ENCODE peak calls at places on chromosomes 16 and 17, in eight cellular contexts. One of them, this sample, is unnamed.
A peak's percentile ranks its signal among the peaks of the same experiment; 100 is the strongest.

GRCh38 chr16:30458561-30459394 is 13.1 kb upstream of the SEPHS2 start:
- DNase-seq in NCI-H2029 treated with DMSO at 0.1 percent for 48 hours: no peak
- DNase-seq in substantia nigra: no peak
- DNase-seq in right cardiac atrium: no peak
- DNase-seq in stimulated activated effector memory CD8-positive, alpha-beta T cell treated with anti-CD3 and anti-CD28 coated beads, Interleukin-12 subunit alpha, Interleukin-12 subunit beta, amount 100 ng/mL, for 72 hours: peak; percentile 77
- DNase-seq in caudate nucleus: no peak
- DNase-seq in AG08395: no peak
- DNase-seq in NCI-H510A: no peak
- DNase-seq in this sample: no peak

GRCh38 chr17:67390646-67391480 is 13.8 kb downstream of the PITPNC1 start:
- DNase-seq in NCI-H510A: no peak
- DNase-seq in AG08395: peak; percentile 79
- DNase-seq in NCI-H2029 treated with DMSO at 0.1 percent for 48 hours: peak; percentile 83
- DNase-seq in substantia nigra: no peak
- DNase-seq in caudate nucleus: no peak
- DNase-seq in right cardiac atrium: peak; percentile 63
- DNase-seq in stimulated activated effector memory CD8-positive, alpha-beta T cell treated with anti-CD3 and anti-CD28 coated beads, Interleukin-12 subunit alpha, Interleukin-12 subunit beta, amount 100 ng/mL, for 72 hours: peak; percentile 47
- DNase-seq in this sample: peak; percentile 97

GRCh38 chr16:73732143-73732542 is 564.5 kb upstream of the PSMD7 start:
- DNase-seq in right cardiac atrium: no peak
- DNase-seq in caudate nucleus: no peak
- DNase-seq in NCI-H2029 treated with DMSO at 0.1 percent for 48 hours: no peak
- DNase-seq in AG08395: no peak
- DNase-seq in NCI-H510A: no peak
- DNase-seq in substantia nigra: no peak
- DNase-seq in stimulated activated effector memory CD8-positive, alpha-beta T cell treated with anti-CD3 and anti-CD28 coated beads, Interleukin-12 subunit alpha, Interleukin-12 subunit beta, amount 100 ng/mL, for 72 hours: no peak
- DNase-seq in this sample: no peak

GRCh38 chr16:25691519-25692091 is at the start of gene HS3ST4:
- DNase-seq in substantia nigra: no peak
- DNase-seq in stimulated activated effector memory CD8-positive, alpha-beta T cell treated with anti-CD3 and anti-CD28 coated beads, Interleukin-12 subunit alpha, Interleukin-12 subunit beta, amount 100 ng/mL, for 72 hours: no peak
- DNase-seq in right cardiac atrium: no peak
- DNase-seq in caudate nucleus: no peak
- DNase-seq in NCI-H510A: peak; percentile 72
- DNase-seq in AG08395: no peak
- DNase-seq in NCI-H2029 treated with DMSO at 0.1 percent for 48 hours: no peak
- DNase-seq in this sample: peak; percentile 1

GRCh38 chr17:16933317-16934132 is 38.4 kb downstream of the TNFRSF13B start:
- DNase-seq in caudate nucleus: no peak
- DNase-seq in NCI-H510A: no peak
- DNase-seq in AG08395: no peak
- DNase-seq in stimulated activated effector memory CD8-positive, alpha-beta T cell treated with anti-CD3 and anti-CD28 coated beads, Interleukin-12 subunit alpha, Interleukin-12 subunit beta, amount 100 ng/mL, for 72 hours: no peak
- DNase-seq in right cardiac atrium: no peak
- DNase-seq in substantia nigra: no peak
- DNase-seq in NCI-H2029 treated with DMSO at 0.1 percent for 48 hours: no peak
- DNase-seq in this sample: no peak

GRCh38 chr16:66320774-66321173 is 45.7 kb upstream of the CDH5 start:
- DNase-seq in NCI-H2029 treated with DMSO at 0.1 percent for 48 hours: no peak
- DNase-seq in AG08395: no peak
- DNase-seq in stimulated activated effector memory CD8-positive, alpha-beta T cell treated with anti-CD3 and anti-CD28 coated beads, Interleukin-12 subunit alpha, Interleukin-12 subunit beta, amount 100 ng/mL, for 72 hours: no peak
- DNase-seq in caudate nucleus: no peak
- DNase-seq in NCI-H510A: no peak
- DNase-seq in right cardiac atrium: no peak
- DNase-seq in substantia nigra: no peak
- DNase-seq in this sample: no peak

GRCh38 chr17:17435323-17435722 is 41.5 kb upstream of the MED9 start:
- DNase-seq in AG08395: peak; percentile 85
- DNase-seq in stimulated activated effector memory CD8-positive, alpha-beta T cell treated with anti-CD3 and anti-CD28 coated beads, Interleukin-12 subunit alpha, Interleukin-12 subunit beta, amount 100 ng/mL, for 72 hours: no peak
- DNase-seq in caudate nucleus: no peak
- DNase-seq in substantia nigra: no peak
- DNase-seq in NCI-H510A: no peak
- DNase-seq in right cardiac atrium: no peak
- DNase-seq in NCI-H2029 treated with DMSO at 0.1 percent for 48 hours: no peak
- DNase-seq in this sample: peak; percentile 84

GRCh38 chr16:71754652-71755051 is 30.2 kb upstream of the PHLPP2 start:
- DNase-seq in substantia nigra: no peak
- DNase-seq in right cardiac atrium: no peak
- DNase-seq in caudate nucleus: no peak
- DNase-seq in AG08395: no peak
- DNase-seq in NCI-H2029 treated with DMSO at 0.1 percent for 48 hours: no peak
- DNase-seq in stimulated activated effector memory CD8-positive, alpha-beta T cell treated with anti-CD3 and anti-CD28 coated beads, Interleukin-12 subunit alpha, Interleukin-12 subunit beta, amount 100 ng/mL, for 72 hours: no peak
- DNase-seq in NCI-H510A: no peak
- DNase-seq in this sample: no peak

GRCh38 chr16:31118223-31119155 is 1.0 kb downstream of the KAT8 start:
- DNase-seq in NCI-H510A: no peak
- DNase-seq in NCI-H2029 treated with DMSO at 0.1 percent for 48 hours: no peak
- DNase-seq in caudate nucleus: no peak
- DNase-seq in right cardiac atrium: no peak
- DNase-seq in AG08395: peak; percentile 66
- DNase-seq in substantia nigra: no peak
- DNase-seq in stimulated activated effector memory CD8-positive, alpha-beta T cell treated with anti-CD3 and anti-CD28 coated beads, Interleukin-12 subunit alpha, Interleukin-12 subunit beta, amount 100 ng/mL, for 72 hours: no peak
- DNase-seq in this sample: peak; percentile 91

GRCh38 chr17:7258731-7259554 is 3.3 kb downstream of the CLDN7 start:
- DNase-seq in AG08395: no peak
- DNase-seq in right cardiac atrium: peak; percentile 35
- DNase-seq in stimulated activated effector memory CD8-positive, alpha-beta T cell treated with anti-CD3 and anti-CD28 coated beads, Interleukin-12 subunit alpha, Interleukin-12 subunit beta, amount 100 ng/mL, for 72 hours: no peak
- DNase-seq in substantia nigra: no peak
- DNase-seq in caudate nucleus: no peak
- DNase-seq in NCI-H510A: no peak
- DNase-seq in NCI-H2029 treated with DMSO at 0.1 percent for 48 hours: no peak
- DNase-seq in this sample: peak; percentile 73

GRCh38 chr16:30096862-30097563 is 1.0 kb upstream of the YPEL3 start:
- DNase-seq in AG08395: no peak
- DNase-seq in NCI-H2029 treated with DMSO at 0.1 percent for 48 hours: no peak
- DNase-seq in NCI-H510A: no peak
- DNase-seq in stimulated activated effector memory CD8-positive, alpha-beta T cell treated with anti-CD3 and anti-CD28 coated beads, Interleukin-12 subunit alpha, Interleukin-12 subunit beta, amount 100 ng/mL, for 72 hours: no peak
- DNase-seq in substantia nigra: no peak
- DNase-seq in right cardiac atrium: no peak
- DNase-seq in caudate nucleus: no peak
- DNase-seq in this sample: no peak

GRCh38 chr16:49698416-49698815 is 157.5 kb downstream of the ZNF423 start:
- DNase-seq in right cardiac atrium: peak; percentile 78
- DNase-seq in caudate nucleus: no peak
- DNase-seq in NCI-H510A: no peak
- DNase-seq in AG08395: no peak
- DNase-seq in substantia nigra: no peak
- DNase-seq in NCI-H2029 treated with DMSO at 0.1 percent for 48 hours: no peak
- DNase-seq in stimulated activated effector memory CD8-positive, alpha-beta T cell treated with anti-CD3 and anti-CD28 coated beads, Interleukin-12 subunit alpha, Interleukin-12 subunit beta, amount 100 ng/mL, for 72 hours: no peak
- DNase-seq in this sample: peak; percentile 56

GRCh38 chr17:65984299-65984698 is 207.6 kb downstream of the CEP112 start:
- DNase-seq in substantia nigra: no peak
- DNase-seq in NCI-H510A: no peak
- DNase-seq in right cardiac atrium: no peak
- DNase-seq in stimulated activated effector memory CD8-positive, alpha-beta T cell treated with anti-CD3 and anti-CD28 coated beads, Interleukin-12 subunit alpha, Interleukin-12 subunit beta, amount 100 ng/mL, for 72 hours: no peak
- DNase-seq in AG08395: peak; percentile 2
- DNase-seq in NCI-H2029 treated with DMSO at 0.1 percent for 48 hours: no peak
- DNase-seq in caudate nucleus: no peak
- DNase-seq in this sample: peak; percentile 67

GRCh38 chr16:48381201-48381600 is 4.0 kb downstream of the SIAH1 start:
- DNase-seq in substantia nigra: no peak
- DNase-seq in stimulated activated effector memory CD8-positive, alpha-beta T cell treated with anti-CD3 and anti-CD28 coated beads, Interleukin-12 subunit alpha, Interleukin-12 subunit beta, amount 100 ng/mL, for 72 hours: no peak
- DNase-seq in right cardiac atrium: no peak
- DNase-seq in NCI-H2029 treated with DMSO at 0.1 percent for 48 hours: no peak
- DNase-seq in AG08395: no peak
- DNase-seq in NCI-H510A: no peak
- DNase-seq in caudate nucleus: no peak
- DNase-seq in this sample: no peak

GRCh38 chr16:64522548-64522947 is 599.3 kb downstream of the CDH11 start:
- DNase-seq in stimulated activated effector memory CD8-positive, alpha-beta T cell treated with anti-CD3 and anti-CD28 coated beads, Interleukin-12 subunit alpha, Interleukin-12 subunit beta, amount 100 ng/mL, for 72 hours: no peak
- DNase-seq in caudate nucleus: no peak
- DNase-seq in AG08395: no peak
- DNase-seq in right cardiac atrium: no peak
- DNase-seq in NCI-H2029 treated with DMSO at 0.1 percent for 48 hours: no peak
- DNase-seq in substantia nigra: no peak
- DNase-seq in NCI-H510A: no peak
- DNase-seq in this sample: no peak

GRCh38 chr16:77782694-77783093 is 5.7 kb upstream of the VAT1L start:
- DNase-seq in NCI-H510A: no peak
- DNase-seq in right cardiac atrium: no peak
- DNase-seq in NCI-H2029 treated with DMSO at 0.1 percent for 48 hours: no peak
- DNase-seq in AG08395: peak; percentile 30
- DNase-seq in substantia nigra: no peak
- DNase-seq in stimulated activated effector memory CD8-positive, alpha-beta T cell treated with anti-CD3 and anti-CD28 coated beads, Interleukin-12 subunit alpha, Interleukin-12 subunit beta, amount 100 ng/mL, for 72 hours: no peak
- DNase-seq in caudate nucleus: no peak
- DNase-seq in this sample: no peak

GRCh38 chr16:73053379-73054130 is 5.6 kb upstream of the ZFHX3 start:
- DNase-seq in substantia nigra: no peak
- DNase-seq in caudate nucleus: no peak
- DNase-seq in NCI-H510A: no peak
- DNase-seq in AG08395: no peak
- DNase-seq in NCI-H2029 treated with DMSO at 0.1 percent for 48 hours: peak; percentile 69
- DNase-seq in stimulated activated effector memory CD8-positive, alpha-beta T cell treated with anti-CD3 and anti-CD28 coated beads, Interleukin-12 subunit alpha, Interleukin-12 subunit beta, amount 100 ng/mL, for 72 hours: no peak
- DNase-seq in right cardiac atrium: no peak
- DNase-seq in this sample: peak; percentile 82

GRCh38 chr16:2033057-2033911 is 6.6 kb downstream of the NHERF2 start:
- DNase-seq in NCI-H510A: no peak
- DNase-seq in caudate nucleus: peak; percentile 86
- DNase-seq in AG08395: peak; percentile 64
- DNase-seq in stimulated activated effector memory CD8-positive, alpha-beta T cell treated with anti-CD3 and anti-CD28 coated beads, Interleukin-12 subunit alpha, Interleukin-12 subunit beta, amount 100 ng/mL, for 72 hours: no peak
- DNase-seq in substantia nigra: peak; percentile 87
- DNase-seq in NCI-H2029 treated with DMSO at 0.1 percent for 48 hours: no peak
- DNase-seq in right cardiac atrium: peak; percentile 85
- DNase-seq in this sample: peak; percentile 76

GRCh38 chr17:4559139-4559791 is 1.1 kb downstream of the GGT6 start:
- DNase-seq in caudate nucleus: no peak
- DNase-seq in AG08395: no peak
- DNase-seq in NCI-H510A: no peak
- DNase-seq in substantia nigra: no peak
- DNase-seq in stimulated activated effector memory CD8-positive, alpha-beta T cell treated with anti-CD3 and anti-CD28 coated beads, Interleukin-12 subunit alpha, Interleukin-12 subunit beta, amount 100 ng/mL, for 72 hours: no peak
- DNase-seq in NCI-H2029 treated with DMSO at 0.1 percent for 48 hours: no peak
- DNase-seq in right cardiac atrium: no peak
- DNase-seq in this sample: no peak

GRCh38 chr17:77498056-77498785 is 357.5 kb downstream of the SEC14L1 start:
- DNase-seq in substantia nigra: no peak
- DNase-seq in right cardiac atrium: no peak
- DNase-seq in NCI-H510A: no peak
- DNase-seq in caudate nucleus: no peak
- DNase-seq in NCI-H2029 treated with DMSO at 0.1 percent for 48 hours: no peak
- DNase-seq in stimulated activated effector memory CD8-positive, alpha-beta T cell treated with anti-CD3 and anti-CD28 coated beads, Interleukin-12 subunit alpha, Interleukin-12 subunit beta, amount 100 ng/mL, for 72 hours: no peak
- DNase-seq in AG08395: no peak
- DNase-seq in this sample: no peak

GRCh38 chr17:6257339-6257738 is 177.6 kb downstream of the AIPL1 start:
- DNase-seq in NCI-H510A: no peak
- DNase-seq in AG08395: no peak
- DNase-seq in stimulated activated effector memory CD8-positive, alpha-beta T cell treated with anti-CD3 and anti-CD28 coated beads, Interleukin-12 subunit alpha, Interleukin-12 subunit beta, amount 100 ng/mL, for 72 hours: no peak
- DNase-seq in NCI-H2029 treated with DMSO at 0.1 percent for 48 hours: no peak
- DNase-seq in substantia nigra: no peak
- DNase-seq in caudate nucleus: no peak
- DNase-seq in right cardiac atrium: no peak
- DNase-seq in this sample: peak; percentile 12

GRCh38 chr16:70737377-70738082 is 51.7 kb upstream of the MTSS2 start:
- DNase-seq in NCI-H2029 treated with DMSO at 0.1 percent for 48 hours: no peak
- DNase-seq in caudate nucleus: no peak
- DNase-seq in stimulated activated effector memory CD8-positive, alpha-beta T cell treated with anti-CD3 and anti-CD28 coated beads, Interleukin-12 subunit alpha, Interleukin-12 subunit beta, amount 100 ng/mL, for 72 hours: peak; percentile 58
- DNase-seq in NCI-H510A: no peak
- DNase-seq in AG08395: peak; percentile 93
- DNase-seq in substantia nigra: peak; percentile 21
- DNase-seq in right cardiac atrium: peak; percentile 57
- DNase-seq in this sample: peak; percentile 59

GRCh38 chr17:66488874-66489273 is 186.5 kb downstream of the PRKCA start:
- DNase-seq in NCI-H510A: no peak
- DNase-seq in substantia nigra: no peak
- DNase-seq in right cardiac atrium: no peak
- DNase-seq in NCI-H2029 treated with DMSO at 0.1 percent for 48 hours: no peak
- DNase-seq in AG08395: no peak
- DNase-seq in caudate nucleus: no peak
- DNase-seq in stimulated activated effector memory CD8-positive, alpha-beta T cell treated with anti-CD3 and anti-CD28 coated beads, Interleukin-12 subunit alpha, Interleukin-12 subunit beta, amount 100 ng/mL, for 72 hours: no peak
- DNase-seq in this sample: no peak

GRCh38 chr16:54964239-54964638 is 33.6 kb downstream of the IRX5 start:
- DNase-seq in NCI-H510A: no peak
- DNase-seq in stimulated activated effector memory CD8-positive, alpha-beta T cell treated with anti-CD3 and anti-CD28 coated beads, Interleukin-12 subunit alpha, Interleukin-12 subunit beta, amount 100 ng/mL, for 72 hours: no peak
- DNase-seq in substantia nigra: no peak
- DNase-seq in NCI-H2029 treated with DMSO at 0.1 percent for 48 hours: no peak
- DNase-seq in caudate nucleus: no peak
- DNase-seq in AG08395: no peak
- DNase-seq in right cardiac atrium: no peak
- DNase-seq in this sample: no peak

This sample was measured in cardiac fibroblast.